ENCODE peak calls at places on chromosomes 1 and 21, in six cellular contexts. S, A, L, Q, M and H are unnamed samples. For H3K36me3, the result is how much of the 10 kb centered on the place peaks cover.

GRCh38 chr1:202012544-202013478 is 2.4 kb downstream of the ELF3 start:
- DNase-seq in A (no peak), M (no peak), L (no peak), S (no peak), Q (no peak), H (no peak)

GRCh38 chr1:248904437-248905216 is 1.4 kb upstream of the PGBD2 start:
- DNase-seq in A (no peak), L (no peak), M (no peak), S (no peak), Q (no peak), H (no peak)

GRCh38 chr1:228154021-228154684 is 4.4 kb downstream of the GJC2 start:
- DNase-seq in L (peak), Q (peak), S (no peak), M (no peak), A (no peak), H (peak)

GRCh38 chr1:153488731-153489130 is 28.3 kb upstream of the S100A7 start:
- DNase-seq in M (peak), A (no peak), L (no peak), Q (no peak), S (no peak), H (no peak)

GRCh38 chr21:28159396-28159795 is 833.3 kb downstream of the LTN1 start:
- DNase-seq in Q (no peak), M (no peak), L (no peak), A (no peak), S (no peak), H (no peak)

GRCh38 chr1:117368116-117369108 is 1.2 kb downstream of the MAN1A2 start:
- DNase-seq in S (no peak), A (no peak), L (no peak), Q (no peak), M (no peak), H (no peak)

GRCh38 chr1:77347646-77348045 is 65.8 kb downstream of the AK5 start:
- DNase-seq in M (no peak), L (no peak), S (no peak), Q (no peak), A (no peak), H (no peak)

GRCh38 chr1:218376722-218377121 is 31.6 kb downstream of the TGFB2 start:
- DNase-seq in M (no peak), A (no peak), S (no peak), L (no peak), Q (no peak), H (no peak)

GRCh38 chr1:224266105-224266935 is 63.7 kb downstream of the NVL start:
- DNase-seq in M (no peak), S (no peak), Q (no peak), L (no peak), A (no peak), H (no peak)

GRCh38 chr1:60132985-60133673 is 59.6 kb upstream of the C1orf87 start:
- DNase-seq in A (no peak), S (no peak), L (no peak), M (no peak), Q (no peak), H (no peak)

GRCh38 chr1:107883562-107883961 is 81.4 kb downstream of the VAV3 start:
- DNase-seq in M (no peak), A (no peak), S (no peak), Q (no peak), L (no peak), H (no peak)

GRCh38 chr1:22428672-22429071 is 23.0 kb upstream of the ZBTB40 start:
- DNase-seq in Q (no peak), M (no peak), S (no peak), A (no peak), L (no peak), H (no peak)

GRCh38 chr1:67227196-67227595 is 60.9 kb downstream of the IL23R start:
- DNase-seq in S (no peak), A (no peak), M (no peak), Q (no peak), L (no peak), H (no peak)

GRCh38 chr1:41045740-41046139 is 24.2 kb upstream of the SLFNL1 start:
- DNase-seq in L (no peak), A (peak), Q (no peak), M (peak), S (no peak), H (no peak)

GRCh38 chr1:169484107-169484506 is 1.6 kb downstream of the SLC19A2 start:
- DNase-seq in S (no peak), M (no peak), A (no peak), L (no peak), Q (no peak), H (no peak)

GRCh38 chr1:58898739-58899580 is 115.1 kb upstream of the JUN start:
- DNase-seq in L (no peak), M (no peak), Q (peak), A (no peak), S (no peak), H (peak)

GRCh38 chr1:43520100-43520828 is 10.4 kb upstream of the PTPRF start:
- DNase-seq in Q (no peak), L (no peak), M (no peak), S (no peak), A (no peak), H (no peak)

GRCh38 chr1:164641353-164641730 is 82.4 kb downstream of the PBX1 start:
- DNase-seq in L (no peak), Q (no peak), A (no peak), M (no peak), S (no peak), H (no peak)

GRCh38 chr1:87219141-87219540 is 109.5 kb upstream of the LMO4 start:
- DNase-seq in L (no peak), Q (no peak), M (no peak), S (no peak), A (no peak), H (no peak)

DNA sequence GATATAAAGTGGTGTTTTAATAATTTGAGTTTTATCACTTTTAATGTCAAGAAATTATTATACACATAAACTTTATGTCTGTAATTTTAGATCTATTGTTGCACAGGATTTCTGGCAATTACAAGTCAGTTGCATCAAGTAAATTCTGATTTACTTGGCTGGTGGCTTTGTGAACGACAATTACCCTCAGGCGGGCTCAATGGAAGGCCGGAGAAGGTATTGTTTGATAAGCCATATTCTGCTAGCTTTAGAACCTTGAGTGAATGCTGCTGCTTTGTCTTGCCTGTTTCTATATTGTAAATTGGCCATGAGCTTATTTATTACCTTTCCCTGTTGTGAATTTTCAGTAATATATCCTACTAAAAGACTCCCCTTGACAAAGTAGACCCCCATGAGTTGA is 4.6 kb upstream of the MSH4 start:
- DNase-seq in Q (no peak), S (no peak), A (no peak), L (no peak), M (no peak), H (no peak)
- H3K36me3 ChIP-seq in Q (half or more), S (half or more), A (under half), L (under half), M (under half), H (half or more)

GRCh38 chr1:229538945-229539344 is 19.6 kb downstream of the ABCB10 start:
- DNase-seq in M (no peak), A (no peak), L (no peak), S (no peak), Q (no peak), H (no peak)

GRCh38 chr1:229536982-229537381 is 21.5 kb downstream of the ABCB10 start:
- DNase-seq in Q (no peak), A (peak), M (no peak), L (no peak), S (no peak), H (no peak)

GRCh38 chr1:229531326-229531725 is 23.2 kb upstream of the NUP133 start:
- DNase-seq in Q (no peak), M (no peak), A (no peak), S (no peak), L (no peak), H (no peak)

GRCh38 chr1:229537894-229538293 is 20.6 kb downstream of the ABCB10 start:
- DNase-seq in A (no peak), M (no peak), L (no peak), S (no peak), Q (no peak), H (no peak)

GRCh38 chr1:229535226-229535625 is 23.3 kb downstream of the ABCB10 start:
- DNase-seq in L (no peak), A (no peak), Q (no peak), S (no peak), M (no peak), H (no peak)
- H3K36me3 ChIP-seq in L (under half), A (under half), Q (half or more), S (half or more), M (half or more), H (half or more)

GRCh38 chr21:32321480-32321879 is 22.8 kb downstream of the MRAP start:
- DNase-seq in L (no peak), S (no peak), A (no peak), M (no peak), Q (no peak), H (no peak)

GRCh38 chr21:32319012-32319411 is 20.4 kb downstream of the MRAP start:
- DNase-seq in Q (no peak), A (no peak), M (no peak), L (no peak), S (no peak), H (no peak)

GRCh38 chr21:32320726-32321125 is 22.1 kb downstream of the MRAP start:
- DNase-seq in M (no peak), L (no peak), S (no peak), Q (no peak), A (no peak), H (no peak)

GRCh38 chr21:32322103-32322502 is 23.4 kb downstream of the MRAP start:
- DNase-seq in M (no peak), A (no peak), Q (no peak), L (no peak), S (no peak), H (no peak)

DNA sequence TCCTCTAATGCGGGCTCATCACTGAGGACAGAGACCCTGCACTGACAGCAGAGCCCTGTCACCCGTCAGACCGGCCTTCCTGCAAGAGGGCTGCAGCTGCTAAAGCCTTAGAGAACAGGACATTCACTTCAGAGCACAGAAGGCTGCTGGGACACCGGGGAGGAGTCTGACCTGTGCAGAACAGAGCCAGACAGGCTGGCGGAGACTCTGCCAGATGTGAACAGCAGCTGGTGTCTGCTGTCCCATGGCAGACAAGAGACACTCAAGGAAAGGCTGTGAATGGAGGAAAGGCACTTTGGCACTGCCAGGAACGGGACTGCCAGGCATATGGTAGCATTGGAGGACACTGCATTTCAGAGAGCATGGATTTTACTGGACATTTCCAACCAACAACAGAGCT is 21.4 kb downstream of the MRAP start:
- DNase-seq in M (no peak), S (no peak), A (no peak), L (no peak), Q (no peak), H (no peak)
- H3K36me3 ChIP-seq in M (half or more), S (half or more), A (under half), L (under half), Q (half or more), H (half or more)

GRCh38 chr1:47262787-47263413 is 30.9 kb upstream of the TAL1 start:
- DNase-seq in M (no peak), L (no peak), Q (no peak), S (peak), A (peak), H (no peak)
- H3K36me3 ChIP-seq in M (under half), L (under half), Q (under half), S (half or more), A (under half), H (under half)

GRCh38 chr1:200974711-200975110 is 48.8 kb downstream of the KIF21B start:
- DNase-seq in M (no peak), L (no peak), A (no peak), S (no peak), Q (no peak), H (peak)

GRCh38 chr1:200975458-200975857 is 48.1 kb downstream of the KIF21B start:
- DNase-seq in Q (no peak), M (no peak), S (no peak), A (no peak), L (no peak), H (peak)

GRCh38 chr1:200973937-200974657 is 49.4 kb downstream of the KIF21B start:
- DNase-seq in M (no peak), L (no peak), A (no peak), S (no peak), Q (no peak), H (peak)

GRCh38 chr1:200977071-200977754 is 46.3 kb downstream of the KIF21B start:
- DNase-seq in L (no peak), Q (no peak), A (no peak), S (no peak), M (no peak), H (peak)

DNA sequence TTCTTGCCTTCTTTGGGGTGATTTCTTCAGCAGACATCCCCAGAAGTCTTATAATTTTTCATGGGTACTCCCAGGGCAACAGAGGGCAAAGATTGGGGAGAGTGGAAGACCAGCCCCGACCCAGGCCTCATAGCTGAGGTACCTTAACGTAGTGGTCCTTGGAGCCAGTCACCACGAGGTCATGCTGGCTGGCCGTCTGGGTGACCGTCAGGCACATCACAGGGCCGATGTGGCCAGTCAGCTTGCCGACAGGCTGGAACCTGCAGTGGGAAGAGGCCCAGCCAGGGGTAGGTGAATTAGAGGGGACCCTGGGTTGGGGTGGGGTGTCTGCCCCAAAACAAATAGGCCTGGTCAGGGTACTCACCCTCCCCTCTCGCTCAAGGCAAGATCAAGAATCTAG is 46.9 kb downstream of the KIF21B start:
- DNase-seq in S (no peak), M (no peak), A (no peak), Q (no peak), L (no peak), H (peak)
- H3K36me3 ChIP-seq in S (under half), M (under half), A (under half), Q (under half), L (under half), H (under half)

GRCh38 chr1:207067695-207068094 is 14.6 kb downstream of the PFKFB2 start:
- DNase-seq in A (no peak), M (no peak), S (no peak), Q (no peak), L (no peak), H (no peak)
- H3K36me3 ChIP-seq in A (under half), M (under half), S (half or more), Q (half or more), L (under half), H (half or more)

DNA sequence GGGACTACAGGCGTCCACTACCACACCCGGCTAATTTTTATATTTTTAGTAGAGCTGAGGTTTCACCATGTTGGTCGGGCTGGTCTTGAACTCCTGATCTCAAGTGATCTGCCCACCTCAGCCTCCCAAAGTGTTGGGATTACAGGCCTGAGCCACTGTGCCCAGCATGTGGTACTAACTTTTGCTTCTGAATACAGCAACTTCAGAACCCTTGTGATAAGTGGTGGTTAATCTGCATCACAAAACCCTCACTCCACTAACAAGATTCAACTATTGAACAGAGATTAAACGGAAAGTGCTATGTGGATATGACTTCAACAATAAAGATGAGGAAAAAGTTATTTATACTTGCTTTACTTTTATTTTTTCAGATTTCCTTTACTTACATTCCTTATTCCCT is 44.5 kb downstream of the SLC16A1 start:
- DNase-seq in L (no peak), A (no peak), Q (no peak), S (peak), M (no peak), H (no peak)
- H3K36me3 ChIP-seq in L (under half), A (under half), Q (under half), S (half or more), M (under half), H (under half)